ENCODE peak calls at places on chromosome 19, in four cellular contexts. Q is mesendoderm, U is neuronal stem cell, K is PC-3. V is an unnamed sample. For H3K4me1 and H3K27me3, the result is how much of the 10 kb centered on the place peaks cover.

GRCh38 chr19:283395-283794 is 7.8 kb downstream of the PLPP2 start:
- DNase-seq in Q (no peak), U (no peak), K (no peak), V (no peak)

GRCh38 chr19:10431254-10431942 is 11.1 kb downstream of the PDE4A start:
- DNase-seq in Q (peak), U (no peak), K (peak), V (no peak)

GRCh38 chr19:4800591-4801081 is 9.1 kb downstream of the FEM1A start:
- DNase-seq in Q (no peak), U (no peak), K (peak), V (no peak)

GRCh38 chr19:21568816-21569496 is 63.6 kb downstream of the ZNF429 start:
- DNase-seq in Q (no peak), U (no peak), K (no peak), V (no peak)

GRCh38 chr19:29706635-29707034 is 8.4 kb downstream of the C19orf12 start:
- DNase-seq in Q (no peak), U (no peak), K (no peak), V (no peak)

GRCh38 chr19:47158367-47158791 is 27.7 kb downstream of the SAE1 start:
- DNase-seq in Q (no peak), U (no peak), K (no peak), V (no peak)

GRCh38 chr19:3243851-3244700 is 19.6 kb downstream of the CELF5 start:
- DNase-seq in Q (peak), U (peak), K (peak), V (no peak)

GRCh38 chr19:811007-811434 is 10.7 kb downstream of the PLPPR3 start:
- DNase-seq in Q (no peak), U (no peak), K (no peak), V (no peak)

GRCh38 chr19:39297931-39298634 is 1.9 kb downstream of the IFNL1 start:
- DNase-seq in Q (no peak), U (no peak), K (no peak), V (no peak)

GRCh38 chr19:33676999-33677665 is 55.4 kb downstream of the CHST8 start:
- DNase-seq in Q (no peak), U (no peak), K (no peak), V (no peak)

GRCh38 chr19:15378529-15379082 is 981 bp downstream of the AKAP8 start:
- DNase-seq in Q (peak), U (peak), K (peak), V (no peak)

GRCh38 chr19:40519352-40520322 is 52.8 kb downstream of the SPTBN4 start:
- DNase-seq in Q (peak), U (no peak), K (no peak), V (no peak)

GRCh38 chr19:53057904-53058579 is 13.5 kb downstream of the ERVV-2 start:
- DNase-seq in Q (peak), U (no peak), K (peak), V (peak)

GRCh38 chr19:38003427-38004099 is 96.6 kb downstream of the SIPA1L3 start:
- DNase-seq in Q (peak), U (peak), K (peak), V (peak)

GRCh38 chr19:58555369-58555885 is 522 bp upstream of the CHMP2A start:
- DNase-seq in Q (no peak), U (no peak), K (no peak), V (no peak)

GRCh38 chr19:58554494-58555368 is at the start of gene CHMP2A:
- DNase-seq in Q (peak), U (peak), K (peak), V (peak)

GRCh38 chr19:58551577-58552471 is 3.1 kb downstream of the CHMP2A start:
- DNase-seq in Q (no peak), U (no peak), K (no peak), V (no peak)

GRCh38 chr19:58552655-58553054 is 2.2 kb downstream of the CHMP2A start:
- DNase-seq in Q (no peak), U (no peak), K (no peak), V (no peak)

DNA sequence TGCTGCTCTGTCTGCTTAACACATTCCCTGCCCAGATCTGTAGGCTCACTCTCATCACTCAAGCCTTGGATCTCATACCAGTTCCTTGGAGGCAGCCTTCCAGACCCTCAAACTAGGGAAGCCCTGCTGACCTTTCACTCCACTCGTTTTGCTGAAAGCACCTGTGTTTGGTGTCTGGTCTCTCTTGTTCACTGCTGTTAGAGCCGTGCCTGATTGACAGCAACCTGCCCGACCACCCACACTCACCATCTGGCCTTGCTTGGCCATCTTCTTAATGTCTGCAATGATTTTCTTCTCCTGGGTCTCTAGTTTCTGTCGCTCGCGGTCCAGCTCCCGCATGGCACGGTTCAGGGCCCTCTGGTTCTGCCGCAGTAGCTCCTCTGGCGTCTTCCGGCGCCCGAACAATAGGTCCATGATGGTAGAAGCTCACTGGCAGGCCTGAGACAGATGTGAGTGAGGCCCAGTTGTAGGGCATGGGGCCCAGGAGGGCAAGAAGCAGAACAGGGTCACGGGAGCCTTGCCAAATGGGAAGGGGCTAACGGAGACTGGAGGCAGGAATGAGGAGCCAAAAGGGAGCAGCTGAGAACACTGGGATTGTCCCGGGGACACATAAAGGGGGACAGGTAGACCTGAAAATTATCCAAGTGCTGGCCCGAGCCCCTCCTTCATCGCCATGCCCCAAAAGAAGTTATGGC is 959 bp downstream of the CHMP2A start:
- DNase-seq in Q (no peak), U (no peak), K (no peak), V (no peak)
- H3K4me1 ChIP-seq in Q (under half), U (under half), K (under half), V (under half)

GRCh38 chr19:13042443-13043130 is 47.3 kb downstream of the NFIX start:
- DNase-seq in Q (no peak), U (no peak), K (no peak), V (no peak)
- H3K27me3 ChIP-seq in Q (under half), U (under half), K (under half), V (under half)

GRCh38 chr19:45075215-45076028 is 856 bp downstream of the ZNF296 start:
- DNase-seq in Q (peak), U (no peak), K (peak), V (peak)
- H3K4me3 ChIP-seq in Q (peak), U (peak), K (peak), V (peak)

GRCh38 chr19:42291437-42291815 is 10.5 kb upstream of the PRR19 start:
- DNase-seq in Q (peak), U (no peak), K (no peak), V (no peak)
- H3K4me1 ChIP-seq in Q (under half), U (under half), K (under half), V (under half)

GRCh38 chr19:49359851-49360845 is 2.1 kb downstream of the TEAD2 start:
- DNase-seq in Q (no peak), U (no peak), K (no peak), V (no peak)
- H3K27me3 ChIP-seq in Q (under half), U (under half), K (under half), V (under half)

GRCh38 chr19:56930647-56931592 is 90.4 kb upstream of the PEG3 start:
- DNase-seq in Q (no peak), U (no peak), K (peak), V (no peak)

GRCh38 chr19:56927791-56928207 is 87.3 kb upstream of the PEG3 start:
- DNase-seq in Q (no peak), U (no peak), K (peak), V (no peak)

GRCh38 chr19:56933014-56933705 is 92.6 kb upstream of the PEG3 start:
- DNase-seq in Q (peak), U (no peak), K (no peak), V (no peak)

GRCh38 chr19:56927294-56927693 is 86.8 kb upstream of the PEG3 start:
- DNase-seq in Q (no peak), U (no peak), K (no peak), V (no peak)
- H3K4me3 ChIP-seq in Q (no peak), U (no peak), K (no peak), V (no peak)

DNA sequence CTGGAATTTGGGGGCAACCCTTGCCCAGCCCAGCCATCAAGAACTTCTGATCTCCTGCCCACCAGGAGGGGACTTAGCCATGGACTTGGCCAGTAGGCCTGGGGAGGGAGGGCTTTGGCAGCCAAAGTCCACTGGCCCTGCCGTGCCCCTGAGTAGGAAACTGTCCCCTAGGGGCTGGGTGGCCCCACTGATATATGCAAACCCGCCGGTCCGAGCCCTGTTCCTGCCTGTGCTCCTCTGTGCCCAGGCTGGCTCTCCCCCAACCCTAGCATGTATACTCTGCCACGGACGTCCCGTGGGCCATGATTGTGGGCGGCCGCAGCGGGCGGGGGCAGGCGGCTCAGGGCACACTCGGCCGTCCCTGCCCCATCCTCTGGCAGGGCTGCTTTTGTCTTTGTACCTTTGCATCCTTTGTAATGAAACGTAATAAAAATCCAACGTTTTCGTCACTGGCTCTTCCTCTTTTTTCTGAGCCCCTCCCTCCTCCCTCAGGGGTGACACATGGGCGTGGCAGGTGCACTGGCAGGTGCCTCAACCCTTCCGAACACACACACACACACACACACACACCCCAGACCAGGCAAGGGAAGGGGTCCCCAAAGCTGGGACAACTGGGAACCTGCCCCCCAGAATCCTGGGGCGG is 9.1 kb downstream of the COMP start:
- DNase-seq in Q (no peak), U (no peak), K (no peak), V (no peak)
- H3K4me1 ChIP-seq in Q (under half), U (under half), K (under half), V (under half)

GRCh38 chr19:7699422-7700127 is 2.4 kb downstream of the FCER2 start:
- DNase-seq in Q (peak), U (no peak), K (peak), V (no peak)

GRCh38 chr19:7699003-7699402 is 2.9 kb downstream of the FCER2 start:
- DNase-seq in Q (no peak), U (no peak), K (no peak), V (no peak)

GRCh38 chr19:7700128-7700470 is 1.8 kb downstream of the FCER2 start:
- DNase-seq in Q (no peak), U (no peak), K (no peak), V (no peak)

GRCh38 chr19:7701654-7702457 is at the start of gene FCER2:
- DNase-seq in Q (no peak), U (no peak), K (no peak), V (no peak)

GRCh38 chr19:7701049-7701653 is 780 bp downstream of the FCER2 start:
- DNase-seq in Q (no peak), U (no peak), K (no peak), V (no peak)
- H3K27me3 ChIP-seq in Q (under half), U (under half), K (under half), V (under half)

GRCh38 chr19:55216461-55217198 is 7.3 kb upstream of the PTPRH start:
- DNase-seq in Q (peak), U (peak), K (peak), V (peak)
- H3K4me3 ChIP-seq in Q (peak), U (peak), K (peak), V (peak)

DNA sequence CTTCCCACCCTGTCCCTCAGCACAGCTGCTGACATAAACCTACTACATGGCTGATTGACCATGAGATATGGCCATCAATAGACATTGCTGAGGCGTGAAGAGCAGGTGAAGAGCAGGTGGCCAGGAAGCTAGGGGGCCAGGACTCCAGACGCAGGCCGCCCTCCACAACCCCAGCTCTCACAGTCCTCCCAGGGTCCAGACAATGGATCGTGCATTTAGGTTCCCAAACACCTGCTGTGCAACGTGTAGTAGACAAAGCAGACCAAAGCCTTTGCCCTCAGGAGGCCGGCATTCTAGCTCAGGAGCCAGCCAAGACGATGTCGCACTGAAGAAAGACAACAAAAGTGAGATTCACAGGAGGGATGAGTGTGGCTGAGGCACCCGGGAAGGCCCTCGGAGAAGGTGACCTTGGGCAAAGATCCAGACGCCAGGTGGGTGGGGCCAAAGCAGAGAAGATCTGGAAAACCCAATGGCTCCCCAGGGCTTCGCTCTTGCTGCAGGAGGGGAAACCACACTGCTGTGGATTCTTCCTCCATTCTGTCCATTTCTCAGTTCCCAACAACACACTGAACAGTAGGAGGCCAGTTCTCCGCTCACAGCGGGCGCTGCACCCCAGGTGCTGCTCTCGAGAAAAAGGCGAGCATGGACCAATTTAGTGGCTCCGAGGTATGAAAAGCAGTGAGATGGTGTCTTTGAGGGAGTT is 1.4 kb downstream of the FFAR1 start:
- DNase-seq in Q (no peak), U (no peak), K (no peak), V (no peak)
- H3K4me1 ChIP-seq in Q (under half), U (under half), K (under half), V (under half)